ENCODE peak calls at places on chromosomes 7 and 10, in five cellular contexts. X is transverse colon, B is uterus, J is Peyer's patch, W is A549. R is an unnamed sample.

GRCh38 chr10:119782981-119783664 is 57.3 kb downstream of the INPP5F start:
- DNase-seq in X (no peak), W (no peak), B (no peak), J (no peak), R (no peak)

GRCh38 chr10:73991846-73992245 is 6.1 kb upstream of the VCL start:
- DNase-seq in B (no peak), W (no peak), X (peak), J (peak), R (no peak)

GRCh38 chr7:5296627-5297226 is 14.0 kb downstream of the SLC29A4 start:
- DNase-seq in X (no peak), J (peak), W (no peak), B (no peak), R (peak)

GRCh38 chr7:93779115-93779514 is 111.4 kb downstream of the TFPI2 start:
- DNase-seq in B (no peak), J (no peak), W (no peak), X (no peak), R (no peak)

GRCh38 chr10:124998624-124999291 is 56.8 kb downstream of the ZRANB1 start:
- DNase-seq in W (no peak), B (peak), J (peak), X (peak), R (no peak)

GRCh38 chr7:100088621-100089457 is at the start of gene COPS6:
- DNase-seq in W (peak), B (peak), J (peak), X (peak), R (peak)

GRCh38 chr7:28575241-28575643 is 162.9 kb downstream of the CREB5 start:
- DNase-seq in B (no peak), J (no peak), W (no peak), X (no peak), R (no peak)

GRCh38 chr7:110759069-110759468 is 331.9 kb upstream of the LRRN3 start:
- DNase-seq in W (no peak), X (no peak), J (no peak), B (no peak), R (peak)

GRCh38 chr10:97810476-97810875 is 38.7 kb upstream of the SFRP5 start:
- DNase-seq in W (no peak), J (no peak), B (no peak), X (no peak), R (no peak)

GRCh38 chr10:122688293-122688989 is 11.2 kb downstream of the C10orf120 start:
- DNase-seq in B (no peak), W (peak), J (no peak), X (no peak), R (no peak)

GRCh38 chr10:43846187-43846680 is 197.6 kb upstream of the ZNF32 start:
- DNase-seq in W (no peak), J (peak), B (no peak), X (no peak), R (no peak)

GRCh38 chr10:131110241-131110783 is 201.2 kb downstream of the TCERG1L start:
- DNase-seq in J (no peak), X (no peak), W (no peak), B (no peak), R (no peak)

GRCh38 chr10:10977978-10978377 is 39.7 kb upstream of the CELF2 start:
- DNase-seq in X (no peak), W (no peak), J (no peak), B (no peak), R (no peak)

GRCh38 chr10:24428410-24428782 is 219.5 kb downstream of the KIAA1217 start:
- DNase-seq in W (peak), J (no peak), B (no peak), X (no peak), R (no peak)

GRCh38 chr10:121734517-121735137 is 136.4 kb upstream of the FGFR2 start:
- DNase-seq in B (no peak), X (no peak), J (no peak), W (peak), R (no peak)

GRCh38 chr7:154859747-154860620 is 142.9 kb downstream of the PAXIP1 start:
- DNase-seq in X (no peak), W (no peak), B (no peak), J (peak), R (no peak)

GRCh38 chr10:90912176-90912575 is 8.7 kb downstream of the ANKRD1 start:
- DNase-seq in J (no peak), B (no peak), X (no peak), W (no peak), R (peak)

GRCh38 chr7:14720792-14721191 is 181.8 kb downstream of the DGKB start:
- DNase-seq in J (no peak), B (peak), X (no peak), W (no peak), R (no peak)

GRCh38 chr10:132310701-132311337 is 3.1 kb upstream of the STK32C start:
- DNase-seq in J (peak), B (no peak), X (no peak), W (no peak), R (no peak)

GRCh38 chr10:44334621-44335184 is 50.2 kb downstream of the CXCL12 start:
- DNase-seq in B (peak), J (no peak), X (no peak), W (no peak), R (no peak)

GRCh38 chr7:97317575-97317974 is 200.1 kb downstream of the SDHAF3 start:
- DNase-seq in W (peak), B (no peak), X (no peak), J (no peak), R (no peak)

GRCh38 chr7:110693348-110693747 is 397.6 kb upstream of the LRRN3 start:
- DNase-seq in J (no peak), W (no peak), B (no peak), X (no peak), R (no peak)

GRCh38 chr7:151280388-151281019 is 32.0 kb upstream of the SMARCD3 start:
- DNase-seq in W (no peak), B (no peak), J (no peak), X (no peak), R (no peak)

GRCh38 chr7:70042533-70042932 is 444.3 kb downstream of the AUTS2 start:
- DNase-seq in W (no peak), J (no peak), X (no peak), B (no peak), R (no peak)

GRCh38 chr7:142528608-142529408 is 220.5 kb upstream of the PRSS1 start:
- DNase-seq in B (no peak), X (no peak), W (no peak), J (no peak), R (no peak)

GRCh38 chr10:124939290-124939689 is 2.6 kb upstream of the ZRANB1 start:
- DNase-seq in X (no peak), W (no peak), B (no peak), J (no peak), R (no peak)

GRCh38 chr10:132223156-132223590 is 36.4 kb downstream of the DPYSL4 start:
- DNase-seq in W (peak), B (peak), J (peak), X (peak), R (peak)

GRCh38 chr7:35390146-35390545 is 136.2 kb upstream of the TBX20 start:
- DNase-seq in B (no peak), J (no peak), X (no peak), W (no peak), R (no peak)

GRCh38 chr7:7808626-7809025 is 90.2 kb upstream of the RPA3 start:
- DNase-seq in B (no peak), W (no peak), J (no peak), X (no peak), R (no peak)

GRCh38 chr7:34296663-34297062 is 361.4 kb upstream of the NPSR1 start:
- DNase-seq in W (no peak), B (no peak), J (no peak), X (no peak), R (no peak)

GRCh38 chr10:29784175-29784773 is 149.5 kb upstream of the SVIL start:
- DNase-seq in W (peak), X (peak), J (peak), B (peak), R (peak)

GRCh38 chr7:5633161-5634106 is 148.0 kb downstream of the RNF216 start:
- DNase-seq in J (no peak), X (no peak), W (no peak), B (no peak), R (no peak)

GRCh38 chr7:13641699-13642098 is 347.8 kb downstream of the ETV1 start:
- DNase-seq in J (no peak), X (no peak), W (peak), B (no peak), R (peak)

DNA sequence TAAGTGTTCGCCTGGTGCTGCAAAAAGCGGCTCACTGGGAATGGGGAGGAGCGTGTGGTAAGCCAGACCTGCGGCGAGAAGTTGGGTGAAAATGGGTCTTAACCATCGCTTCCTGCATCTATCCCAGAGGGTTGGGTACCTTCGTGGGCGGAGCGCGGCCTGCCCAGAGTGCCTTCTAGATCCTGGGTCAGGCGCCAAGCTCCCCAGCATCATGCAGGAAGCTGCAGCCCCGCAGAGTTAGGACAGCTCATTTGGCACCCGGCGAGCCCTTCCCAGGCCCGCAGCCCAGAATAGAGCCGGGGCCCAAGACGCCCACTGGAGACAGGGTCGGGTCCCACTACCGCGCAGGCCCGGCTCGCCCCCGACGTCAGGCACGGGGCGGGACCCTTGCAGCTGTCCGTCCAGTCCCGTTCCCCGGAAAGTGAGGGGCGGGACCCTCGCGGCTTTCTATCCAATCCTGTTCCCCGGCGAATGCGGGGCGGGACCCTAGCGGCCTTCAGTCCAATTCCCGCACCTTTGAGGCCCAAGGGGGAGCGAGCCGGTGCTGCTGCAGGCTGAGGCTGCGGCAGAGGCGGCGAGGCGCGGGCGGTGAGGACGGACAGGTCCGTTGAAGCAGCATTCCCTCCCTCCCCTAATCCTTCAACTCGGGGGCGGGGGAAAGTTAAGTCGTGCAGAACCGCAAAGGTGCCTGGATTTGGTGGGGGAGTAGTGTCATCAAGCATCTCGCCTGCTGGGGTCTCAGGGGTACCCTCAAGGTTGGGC is at the start of gene CROT:
- DNase-seq in B (peak), X (peak), W (peak), J (peak), R (peak)
- TF ChIP-seq POLR2A in B (peak), X (peak), W (peak), J (peak), R (peak)

GRCh38 chr10:62654966-62655336 is 149.6 kb upstream of the ADO start:
- DNase-seq in W (no peak), J (no peak), X (no peak), B (no peak), R (no peak)

GRCh38 chr10:62657244-62657835 is 147.2 kb upstream of the ADO start:
- DNase-seq in B (no peak), J (no peak), X (no peak), W (no peak), R (no peak)

GRCh38 chr10:62653254-62653653 is 151.3 kb upstream of the ADO start:
- DNase-seq in J (peak), B (no peak), W (no peak), X (peak), R (no peak)

GRCh38 chr10:62652564-62652963 is 152.0 kb upstream of the ADO start:
- DNase-seq in B (no peak), W (no peak), X (no peak), J (no peak), R (no peak)

DNA sequence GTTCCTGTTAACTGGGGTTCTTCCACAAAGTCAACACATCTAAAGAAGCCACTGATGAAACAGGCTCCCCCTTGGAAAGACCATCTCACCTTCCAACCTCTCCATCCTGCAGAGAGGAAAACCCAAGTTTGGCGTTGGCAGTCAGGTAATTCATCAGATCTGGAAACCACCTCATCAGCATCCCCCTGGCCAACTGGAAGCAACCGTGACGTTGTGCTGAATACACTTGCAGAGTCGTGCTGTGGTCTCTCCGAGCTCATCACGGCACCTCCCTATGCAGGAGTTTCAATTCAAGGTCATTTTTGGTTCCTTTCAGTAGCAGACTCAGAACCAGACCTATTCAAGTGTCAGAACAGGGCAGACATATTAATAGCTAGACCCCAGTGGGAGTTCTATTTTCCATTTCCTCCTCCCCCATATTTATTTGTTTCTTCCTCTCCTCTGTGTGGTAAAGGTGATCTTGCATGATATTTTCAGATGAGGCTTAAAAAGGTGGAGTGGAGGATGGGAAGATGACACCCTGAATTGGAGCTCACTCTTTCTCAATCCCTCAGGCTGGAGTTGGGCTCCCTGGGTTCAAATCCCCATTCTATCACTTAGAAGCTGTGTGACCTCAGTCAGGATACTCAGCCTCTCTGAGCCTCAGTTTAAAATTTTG is 149.1 kb upstream of the ADO start:
- DNase-seq in W (no peak), J (no peak), B (no peak), X (no peak), R (no peak)
- TF ChIP-seq POLR2A in W (no peak), J (no peak), B (no peak), X (no peak), R (no peak)

GRCh38 chr7:121394709-121395140 is 1.4 kb downstream of the FAM3C start:
- DNase-seq in W (no peak), J (peak), X (no peak), B (no peak), R (no peak)

GRCh38 chr7:121395961-121396757 is at the start of gene FAM3C:
- DNase-seq in B (peak), W (peak), J (peak), X (peak), R (peak)

GRCh38 chr7:121397346-121397745 is 1.2 kb upstream of the FAM3C start:
- DNase-seq in W (no peak), X (no peak), B (no peak), J (no peak), R (no peak)

GRCh38 chr7:121397832-121398231 is 1.7 kb upstream of the FAM3C start:
- DNase-seq in W (no peak), J (no peak), B (no peak), X (no peak), R (no peak)

DNA sequence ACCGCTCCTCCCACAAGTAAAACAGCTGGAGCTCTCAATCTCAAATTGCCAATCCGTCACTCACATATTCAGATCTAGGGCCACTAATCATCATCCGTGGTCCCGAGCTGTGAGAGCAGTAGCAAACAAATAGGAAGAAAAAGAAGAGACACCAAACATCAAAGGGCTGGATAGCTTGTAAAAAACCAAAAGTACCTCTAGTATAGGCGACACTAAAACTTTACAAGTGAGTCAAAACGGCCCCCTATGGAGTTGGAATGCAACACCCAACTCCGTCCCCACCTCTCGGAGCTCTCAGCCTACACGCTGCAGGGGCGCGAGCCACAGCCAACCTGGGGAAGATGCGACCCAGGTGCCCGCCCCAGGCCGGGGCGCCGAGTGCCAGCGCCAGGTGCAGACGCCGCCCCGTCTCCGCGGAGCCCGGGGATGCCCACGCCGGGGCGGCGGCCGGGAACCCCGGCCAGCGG is 581 bp downstream of the FAM3C start:
- DNase-seq in X (peak), B (no peak), W (peak), J (peak), R (no peak)
- TF ChIP-seq POLR2A in X (no peak), B (no peak), W (no peak), J (no peak), R (no peak)

DNA sequence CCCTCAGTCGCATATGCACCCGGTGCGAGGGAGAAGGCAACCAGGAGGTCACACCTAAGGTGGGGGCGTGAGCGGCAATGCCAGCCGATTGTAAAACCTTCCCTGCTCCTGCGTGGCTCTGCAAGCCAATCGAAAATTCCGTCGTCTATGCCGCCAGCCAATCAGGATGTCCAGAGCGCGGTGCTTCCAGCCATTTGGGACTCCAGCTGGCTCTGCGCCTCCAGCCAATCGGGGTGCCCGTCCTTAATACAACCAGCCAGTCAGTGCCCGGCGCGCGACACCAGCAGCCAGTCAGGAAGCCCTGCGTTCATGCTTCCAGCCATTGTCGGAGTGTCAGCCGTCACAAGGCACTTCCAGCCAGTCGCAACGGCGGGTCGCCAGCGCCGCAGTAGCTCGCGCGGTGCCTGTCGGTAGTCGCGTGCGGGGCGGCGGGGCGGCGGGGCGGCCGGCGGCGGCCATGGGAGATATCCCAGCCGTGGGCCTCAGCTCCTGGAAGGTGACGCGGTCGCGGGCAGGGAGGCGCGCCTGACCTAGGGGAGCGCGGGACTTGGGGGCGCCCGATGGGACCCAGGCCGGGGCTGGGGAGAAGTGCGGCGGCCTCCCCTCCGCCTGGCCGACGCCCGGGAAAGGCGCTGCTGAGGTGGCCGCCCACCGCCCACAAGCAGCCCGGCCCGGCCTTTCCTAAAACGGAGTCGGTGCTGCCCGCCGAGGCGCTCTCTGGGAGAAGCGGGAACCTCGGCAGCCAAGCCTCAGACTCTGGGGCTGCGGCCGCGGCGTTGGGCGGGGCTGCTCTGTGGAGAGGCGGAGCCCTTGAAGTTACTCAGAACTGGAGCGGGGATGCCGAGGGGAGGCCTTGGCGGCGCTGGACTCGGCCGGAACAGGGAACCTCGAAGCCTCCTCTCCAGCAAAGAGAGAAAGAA is at the start of gene AKR1E2:
- DNase-seq in W (peak), X (peak), B (peak), J (peak), R (peak)
- TF ChIP-seq POLR2A in W (peak), X (peak), B (no peak), J (no peak), R (peak)

DNA sequence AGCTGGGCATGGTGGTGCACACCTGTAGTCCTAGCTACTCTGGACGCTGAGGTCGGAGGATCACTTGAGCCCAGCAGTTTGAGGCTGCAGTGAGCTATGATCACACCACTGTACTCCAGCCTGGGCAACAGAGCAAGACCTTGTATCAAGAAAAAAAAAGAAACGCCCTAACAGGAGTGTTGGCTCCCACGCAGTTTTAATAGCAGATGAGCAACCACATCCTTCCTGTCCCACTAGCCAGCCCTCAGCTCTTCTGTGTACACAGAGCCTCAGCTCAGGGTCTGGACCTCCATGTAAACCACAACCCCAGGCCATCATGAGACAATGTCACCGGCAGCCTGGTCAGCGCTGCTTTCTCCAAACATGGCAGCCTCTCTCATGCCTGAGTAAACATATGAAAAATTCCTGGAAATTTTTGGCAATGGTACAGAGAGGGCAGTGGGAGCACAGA is 108.2 kb downstream of the PIP4K2A start:
- DNase-seq in J (peak), W (no peak), X (peak), B (no peak), R (no peak)
- TF ChIP-seq POLR2A in J (no peak), W (no peak), X (peak), B (no peak), R (no peak)